ENCODE peak calls at places on chromosome 1, in nine cellular contexts. One of them, this sample, is unnamed.

GRCh38 chr1:207902566-207902965 is 8.4 kb downstream of the CD34 start:
- ATAC-seq in pancreas: no peak
- ATAC-seq in Right ventricle myocardium inferior: peak; percentile 23
- ATAC-seq in stimulated activated memory B cell treated with anti-CD40 and anti-IgM and Interleukin-4, amounts not matched to agents 10 μg/mL and 1 μg/mL and 100 μg/mL, for 72 hours: no peak
- ATAC-seq in stimulated activated effector memory CD8-positive, alpha-beta T cell treated with anti-CD3 and anti-CD28 coated beads, Interleukin-12 subunit alpha, Interleukin-12 subunit beta, amount 100 ng/mL, for 72 hours: no peak
- ATAC-seq in lower lobe of right lung: no peak
- ATAC-seq in Right ventricle myocardium superior: peak; percentile 36
- ATAC-seq in CD4-positive, CD25-positive, alpha-beta regulatory T cell: no peak
- ATAC-seq in left lung: no peak
- ATAC-seq in this sample: no peak

GRCh38 chr1:45516465-45516864 is 5.2 kb downstream of the PRDX1 start:
- ATAC-seq in pancreas: no peak
- ATAC-seq in Right ventricle myocardium inferior: no peak
- ATAC-seq in stimulated activated memory B cell treated with anti-CD40 and anti-IgM and Interleukin-4, amounts not matched to agents 10 μg/mL and 1 μg/mL and 100 μg/mL, for 72 hours: no peak
- ATAC-seq in stimulated activated effector memory CD8-positive, alpha-beta T cell treated with anti-CD3 and anti-CD28 coated beads, Interleukin-12 subunit alpha, Interleukin-12 subunit beta, amount 100 ng/mL, for 72 hours: no peak
- ATAC-seq in lower lobe of right lung: peak; percentile 40
- ATAC-seq in Right ventricle myocardium superior: no peak
- ATAC-seq in CD4-positive, CD25-positive, alpha-beta regulatory T cell: no peak
- ATAC-seq in left lung: peak; percentile 6
- ATAC-seq in this sample: no peak

GRCh38 chr1:12565966-12566352 is 52.1 kb downstream of the DHRS3 start:
- ATAC-seq in pancreas: no peak
- ATAC-seq in Right ventricle myocardium inferior: peak; percentile 21
- ATAC-seq in stimulated activated memory B cell treated with anti-CD40 and anti-IgM and Interleukin-4, amounts not matched to agents 10 μg/mL and 1 μg/mL and 100 μg/mL, for 72 hours: no peak
- ATAC-seq in stimulated activated effector memory CD8-positive, alpha-beta T cell treated with anti-CD3 and anti-CD28 coated beads, Interleukin-12 subunit alpha, Interleukin-12 subunit beta, amount 100 ng/mL, for 72 hours: no peak
- ATAC-seq in lower lobe of right lung: peak; percentile 56
- ATAC-seq in Right ventricle myocardium superior: peak; percentile 41
- ATAC-seq in CD4-positive, CD25-positive, alpha-beta regulatory T cell: peak; percentile 27
- ATAC-seq in left lung: no peak
- ATAC-seq in this sample: peak; percentile 17

GRCh38 chr1:94125551-94126514 is 4.9 kb upstream of the ABCA4 start:
- ATAC-seq in pancreas: no peak
- ATAC-seq in Right ventricle myocardium inferior: no peak
- ATAC-seq in stimulated activated memory B cell treated with anti-CD40 and anti-IgM and Interleukin-4, amounts not matched to agents 10 μg/mL and 1 μg/mL and 100 μg/mL, for 72 hours: no peak
- ATAC-seq in stimulated activated effector memory CD8-positive, alpha-beta T cell treated with anti-CD3 and anti-CD28 coated beads, Interleukin-12 subunit alpha, Interleukin-12 subunit beta, amount 100 ng/mL, for 72 hours: no peak
- ATAC-seq in lower lobe of right lung: no peak
- ATAC-seq in Right ventricle myocardium superior: no peak
- ATAC-seq in CD4-positive, CD25-positive, alpha-beta regulatory T cell: no peak
- ATAC-seq in left lung: no peak
- ATAC-seq in this sample: no peak

GRCh38 chr1:198102454-198102791 is 54.4 kb upstream of the NEK7 start:
- ATAC-seq in pancreas: no peak
- ATAC-seq in Right ventricle myocardium inferior: no peak
- ATAC-seq in stimulated activated memory B cell treated with anti-CD40 and anti-IgM and Interleukin-4, amounts not matched to agents 10 μg/mL and 1 μg/mL and 100 μg/mL, for 72 hours: no peak
- ATAC-seq in stimulated activated effector memory CD8-positive, alpha-beta T cell treated with anti-CD3 and anti-CD28 coated beads, Interleukin-12 subunit alpha, Interleukin-12 subunit beta, amount 100 ng/mL, for 72 hours: peak; percentile 80
- ATAC-seq in lower lobe of right lung: no peak
- ATAC-seq in Right ventricle myocardium superior: no peak
- ATAC-seq in CD4-positive, CD25-positive, alpha-beta regulatory T cell: no peak
- ATAC-seq in left lung: no peak
- ATAC-seq in this sample: no peak

GRCh38 chr1:184892116-184892515 is 82.2 kb downstream of the NIBAN1 start:
- ATAC-seq in pancreas: no peak
- ATAC-seq in Right ventricle myocardium inferior: no peak
- ATAC-seq in stimulated activated memory B cell treated with anti-CD40 and anti-IgM and Interleukin-4, amounts not matched to agents 10 μg/mL and 1 μg/mL and 100 μg/mL, for 72 hours: peak; percentile 53
- ATAC-seq in stimulated activated effector memory CD8-positive, alpha-beta T cell treated with anti-CD3 and anti-CD28 coated beads, Interleukin-12 subunit alpha, Interleukin-12 subunit beta, amount 100 ng/mL, for 72 hours: peak; percentile 91
- ATAC-seq in lower lobe of right lung: no peak
- ATAC-seq in Right ventricle myocardium superior: no peak
- ATAC-seq in CD4-positive, CD25-positive, alpha-beta regulatory T cell: peak; percentile 77
- ATAC-seq in left lung: no peak
- ATAC-seq in this sample: no peak

GRCh38 chr1:10962483-10962882 is 50.0 kb upstream of the TARDBP start:
- ATAC-seq in pancreas: peak; percentile 53
- ATAC-seq in Right ventricle myocardium inferior: no peak
- ATAC-seq in stimulated activated memory B cell treated with anti-CD40 and anti-IgM and Interleukin-4, amounts not matched to agents 10 μg/mL and 1 μg/mL and 100 μg/mL, for 72 hours: no peak
- ATAC-seq in stimulated activated effector memory CD8-positive, alpha-beta T cell treated with anti-CD3 and anti-CD28 coated beads, Interleukin-12 subunit alpha, Interleukin-12 subunit beta, amount 100 ng/mL, for 72 hours: no peak
- ATAC-seq in lower lobe of right lung: no peak
- ATAC-seq in Right ventricle myocardium superior: no peak
- ATAC-seq in CD4-positive, CD25-positive, alpha-beta regulatory T cell: no peak
- ATAC-seq in left lung: peak; percentile 4
- ATAC-seq in this sample: no peak

GRCh38 chr1:13760921-13761320 is 60.9 kb downstream of the PRDM2 start:
- ATAC-seq in pancreas: peak; percentile 31
- ATAC-seq in Right ventricle myocardium inferior: no peak
- ATAC-seq in stimulated activated memory B cell treated with anti-CD40 and anti-IgM and Interleukin-4, amounts not matched to agents 10 μg/mL and 1 μg/mL and 100 μg/mL, for 72 hours: no peak
- ATAC-seq in stimulated activated effector memory CD8-positive, alpha-beta T cell treated with anti-CD3 and anti-CD28 coated beads, Interleukin-12 subunit alpha, Interleukin-12 subunit beta, amount 100 ng/mL, for 72 hours: no peak
- ATAC-seq in lower lobe of right lung: peak; percentile 53
- ATAC-seq in Right ventricle myocardium superior: no peak
- ATAC-seq in CD4-positive, CD25-positive, alpha-beta regulatory T cell: no peak
- ATAC-seq in left lung: peak; percentile 53
- ATAC-seq in this sample: no peak

GRCh38 chr1:114234408-114235119 is 80.9 kb upstream of the SYT6 start:
- ATAC-seq in pancreas: peak; percentile 30
- ATAC-seq in Right ventricle myocardium inferior: no peak
- ATAC-seq in stimulated activated memory B cell treated with anti-CD40 and anti-IgM and Interleukin-4, amounts not matched to agents 10 μg/mL and 1 μg/mL and 100 μg/mL, for 72 hours: peak; percentile 53
- ATAC-seq in stimulated activated effector memory CD8-positive, alpha-beta T cell treated with anti-CD3 and anti-CD28 coated beads, Interleukin-12 subunit alpha, Interleukin-12 subunit beta, amount 100 ng/mL, for 72 hours: no peak
- ATAC-seq in lower lobe of right lung: peak; percentile 73
- ATAC-seq in Right ventricle myocardium superior: peak; percentile 14
- ATAC-seq in CD4-positive, CD25-positive, alpha-beta regulatory T cell: no peak
- ATAC-seq in left lung: peak; percentile 67
- ATAC-seq in this sample: no peak

GRCh38 chr1:223834660-223835263 is 11.0 kb downstream of the TP53BP2 start:
- ATAC-seq in pancreas: no peak
- ATAC-seq in Right ventricle myocardium inferior: no peak
- ATAC-seq in stimulated activated memory B cell treated with anti-CD40 and anti-IgM and Interleukin-4, amounts not matched to agents 10 μg/mL and 1 μg/mL and 100 μg/mL, for 72 hours: no peak
- ATAC-seq in stimulated activated effector memory CD8-positive, alpha-beta T cell treated with anti-CD3 and anti-CD28 coated beads, Interleukin-12 subunit alpha, Interleukin-12 subunit beta, amount 100 ng/mL, for 72 hours: peak; percentile 48
- ATAC-seq in lower lobe of right lung: no peak
- ATAC-seq in Right ventricle myocardium superior: no peak
- ATAC-seq in CD4-positive, CD25-positive, alpha-beta regulatory T cell: peak; percentile 37
- ATAC-seq in left lung: no peak
- ATAC-seq in this sample: peak; percentile 31

GRCh38 chr1:150906329-150906728 is 19.4 kb downstream of the CTXND2 start:
- ATAC-seq in pancreas: peak; percentile 35
- ATAC-seq in Right ventricle myocardium inferior: no peak
- ATAC-seq in stimulated activated memory B cell treated with anti-CD40 and anti-IgM and Interleukin-4, amounts not matched to agents 10 μg/mL and 1 μg/mL and 100 μg/mL, for 72 hours: no peak
- ATAC-seq in stimulated activated effector memory CD8-positive, alpha-beta T cell treated with anti-CD3 and anti-CD28 coated beads, Interleukin-12 subunit alpha, Interleukin-12 subunit beta, amount 100 ng/mL, for 72 hours: no peak
- ATAC-seq in lower lobe of right lung: no peak
- ATAC-seq in Right ventricle myocardium superior: no peak
- ATAC-seq in CD4-positive, CD25-positive, alpha-beta regulatory T cell: no peak
- ATAC-seq in left lung: peak; percentile 55
- ATAC-seq in this sample: no peak

GRCh38 chr1:230052665-230053064 is 14.4 kb upstream of the GALNT2 start:
- ATAC-seq in pancreas: no peak
- ATAC-seq in Right ventricle myocardium inferior: no peak
- ATAC-seq in stimulated activated memory B cell treated with anti-CD40 and anti-IgM and Interleukin-4, amounts not matched to agents 10 μg/mL and 1 μg/mL and 100 μg/mL, for 72 hours: no peak
- ATAC-seq in stimulated activated effector memory CD8-positive, alpha-beta T cell treated with anti-CD3 and anti-CD28 coated beads, Interleukin-12 subunit alpha, Interleukin-12 subunit beta, amount 100 ng/mL, for 72 hours: no peak
- ATAC-seq in lower lobe of right lung: no peak
- ATAC-seq in Right ventricle myocardium superior: no peak
- ATAC-seq in CD4-positive, CD25-positive, alpha-beta regulatory T cell: no peak
- ATAC-seq in left lung: no peak
- ATAC-seq in this sample: no peak

GRCh38 chr1:182602945-182603645 is 1.1 kb downstream of the RGS16 start:
- ATAC-seq in pancreas: no peak
- ATAC-seq in Right ventricle myocardium inferior: no peak
- ATAC-seq in stimulated activated memory B cell treated with anti-CD40 and anti-IgM and Interleukin-4, amounts not matched to agents 10 μg/mL and 1 μg/mL and 100 μg/mL, for 72 hours: peak; percentile 46
- ATAC-seq in stimulated activated effector memory CD8-positive, alpha-beta T cell treated with anti-CD3 and anti-CD28 coated beads, Interleukin-12 subunit alpha, Interleukin-12 subunit beta, amount 100 ng/mL, for 72 hours: peak; percentile 70
- ATAC-seq in lower lobe of right lung: peak; percentile 77
- ATAC-seq in Right ventricle myocardium superior: no peak
- ATAC-seq in CD4-positive, CD25-positive, alpha-beta regulatory T cell: peak; percentile 20
- ATAC-seq in left lung: peak; percentile 51
- ATAC-seq in this sample: no peak

GRCh38 chr1:81799939-81800740 is 594 bp upstream of the ADGRL2 start:
- ATAC-seq in pancreas: peak; percentile 23
- ATAC-seq in Right ventricle myocardium inferior: peak; percentile 20
- ATAC-seq in stimulated activated memory B cell treated with anti-CD40 and anti-IgM and Interleukin-4, amounts not matched to agents 10 μg/mL and 1 μg/mL and 100 μg/mL, for 72 hours: no peak
- ATAC-seq in stimulated activated effector memory CD8-positive, alpha-beta T cell treated with anti-CD3 and anti-CD28 coated beads, Interleukin-12 subunit alpha, Interleukin-12 subunit beta, amount 100 ng/mL, for 72 hours: no peak
- ATAC-seq in lower lobe of right lung: peak; percentile 19
- ATAC-seq in Right ventricle myocardium superior: peak; percentile 39
- ATAC-seq in CD4-positive, CD25-positive, alpha-beta regulatory T cell: no peak
- ATAC-seq in left lung: peak; percentile 26
- ATAC-seq in this sample: peak; percentile 46

GRCh38 chr1:117671781-117672501 is 66.1 kb downstream of the TENT5C start:
- ATAC-seq in pancreas: peak; percentile 72
- ATAC-seq in Right ventricle myocardium inferior: peak; percentile 72
- ATAC-seq in stimulated activated memory B cell treated with anti-CD40 and anti-IgM and Interleukin-4, amounts not matched to agents 10 μg/mL and 1 μg/mL and 100 μg/mL, for 72 hours: no peak
- ATAC-seq in stimulated activated effector memory CD8-positive, alpha-beta T cell treated with anti-CD3 and anti-CD28 coated beads, Interleukin-12 subunit alpha, Interleukin-12 subunit beta, amount 100 ng/mL, for 72 hours: no peak
- ATAC-seq in lower lobe of right lung: peak; percentile 86
- ATAC-seq in Right ventricle myocardium superior: peak; percentile 68
- ATAC-seq in CD4-positive, CD25-positive, alpha-beta regulatory T cell: no peak
- ATAC-seq in left lung: peak; percentile 83
- ATAC-seq in this sample: peak; percentile 71

GRCh38 chr1:66288048-66288447 is 245.9 kb upstream of the SGIP1 start:
- ATAC-seq in pancreas: no peak
- ATAC-seq in Right ventricle myocardium inferior: no peak
- ATAC-seq in stimulated activated memory B cell treated with anti-CD40 and anti-IgM and Interleukin-4, amounts not matched to agents 10 μg/mL and 1 μg/mL and 100 μg/mL, for 72 hours: no peak
- ATAC-seq in stimulated activated effector memory CD8-positive, alpha-beta T cell treated with anti-CD3 and anti-CD28 coated beads, Interleukin-12 subunit alpha, Interleukin-12 subunit beta, amount 100 ng/mL, for 72 hours: peak; percentile 82
- ATAC-seq in lower lobe of right lung: no peak
- ATAC-seq in Right ventricle myocardium superior: no peak
- ATAC-seq in CD4-positive, CD25-positive, alpha-beta regulatory T cell: no peak
- ATAC-seq in left lung: no peak
- ATAC-seq in this sample: no peak

GRCh38 chr1:247357781-247358211 is 26.1 kb upstream of the ZNF496 start:
- ATAC-seq in pancreas: peak; percentile 45
- ATAC-seq in Right ventricle myocardium inferior: peak; percentile 67
- ATAC-seq in stimulated activated memory B cell treated with anti-CD40 and anti-IgM and Interleukin-4, amounts not matched to agents 10 μg/mL and 1 μg/mL and 100 μg/mL, for 72 hours: peak; percentile 93
- ATAC-seq in stimulated activated effector memory CD8-positive, alpha-beta T cell treated with anti-CD3 and anti-CD28 coated beads, Interleukin-12 subunit alpha, Interleukin-12 subunit beta, amount 100 ng/mL, for 72 hours: peak; percentile 44
- ATAC-seq in lower lobe of right lung: no peak
- ATAC-seq in Right ventricle myocardium superior: peak; percentile 54
- ATAC-seq in CD4-positive, CD25-positive, alpha-beta regulatory T cell: no peak
- ATAC-seq in left lung: peak; percentile 57
- ATAC-seq in this sample: peak; percentile 22

GRCh38 chr1:203522237-203522636 is 28.3 kb downstream of the OPTC start:
- ATAC-seq in pancreas: no peak
- ATAC-seq in Right ventricle myocardium inferior: peak; percentile 40
- ATAC-seq in stimulated activated memory B cell treated with anti-CD40 and anti-IgM and Interleukin-4, amounts not matched to agents 10 μg/mL and 1 μg/mL and 100 μg/mL, for 72 hours: no peak
- ATAC-seq in stimulated activated effector memory CD8-positive, alpha-beta T cell treated with anti-CD3 and anti-CD28 coated beads, Interleukin-12 subunit alpha, Interleukin-12 subunit beta, amount 100 ng/mL, for 72 hours: no peak
- ATAC-seq in lower lobe of right lung: no peak
- ATAC-seq in Right ventricle myocardium superior: peak; percentile 69
- ATAC-seq in CD4-positive, CD25-positive, alpha-beta regulatory T cell: no peak
- ATAC-seq in left lung: no peak
- ATAC-seq in this sample: no peak

GRCh38 chr1:93702102-93702827 is 20.6 kb upstream of the BCAR3 start:
- ATAC-seq in pancreas: no peak
- ATAC-seq in Right ventricle myocardium inferior: peak; percentile 93
- ATAC-seq in stimulated activated memory B cell treated with anti-CD40 and anti-IgM and Interleukin-4, amounts not matched to agents 10 μg/mL and 1 μg/mL and 100 μg/mL, for 72 hours: peak; percentile 2
- ATAC-seq in stimulated activated effector memory CD8-positive, alpha-beta T cell treated with anti-CD3 and anti-CD28 coated beads, Interleukin-12 subunit alpha, Interleukin-12 subunit beta, amount 100 ng/mL, for 72 hours: no peak
- ATAC-seq in lower lobe of right lung: peak; percentile 31
- ATAC-seq in Right ventricle myocardium superior: peak; percentile 94
- ATAC-seq in CD4-positive, CD25-positive, alpha-beta regulatory T cell: no peak
- ATAC-seq in left lung: peak; percentile 33
- ATAC-seq in this sample: no peak

GRCh38 chr1:24206516-24207394 is 19.7 kb upstream of the IFNLR1 start:
- ATAC-seq in pancreas: no peak
- ATAC-seq in Right ventricle myocardium inferior: no peak
- ATAC-seq in stimulated activated memory B cell treated with anti-CD40 and anti-IgM and Interleukin-4, amounts not matched to agents 10 μg/mL and 1 μg/mL and 100 μg/mL, for 72 hours: no peak
- ATAC-seq in stimulated activated effector memory CD8-positive, alpha-beta T cell treated with anti-CD3 and anti-CD28 coated beads, Interleukin-12 subunit alpha, Interleukin-12 subunit beta, amount 100 ng/mL, for 72 hours: no peak
- ATAC-seq in lower lobe of right lung: peak; percentile 5
- ATAC-seq in Right ventricle myocardium superior: no peak
- ATAC-seq in CD4-positive, CD25-positive, alpha-beta regulatory T cell: no peak
- ATAC-seq in left lung: peak; percentile 10
- ATAC-seq in this sample: no peak

GRCh38 chr1:189708674-189709073 is 769.0 kb downstream of the BRINP3 start:
- ATAC-seq in pancreas: no peak
- ATAC-seq in Right ventricle myocardium inferior: no peak
- ATAC-seq in stimulated activated memory B cell treated with anti-CD40 and anti-IgM and Interleukin-4, amounts not matched to agents 10 μg/mL and 1 μg/mL and 100 μg/mL, for 72 hours: no peak
- ATAC-seq in stimulated activated effector memory CD8-positive, alpha-beta T cell treated with anti-CD3 and anti-CD28 coated beads, Interleukin-12 subunit alpha, Interleukin-12 subunit beta, amount 100 ng/mL, for 72 hours: no peak
- ATAC-seq in lower lobe of right lung: no peak
- ATAC-seq in Right ventricle myocardium superior: no peak
- ATAC-seq in CD4-positive, CD25-positive, alpha-beta regulatory T cell: no peak
- ATAC-seq in left lung: no peak
- ATAC-seq in this sample: no peak

GRCh38 chr1:180888870-180889269 is 23.8 kb upstream of the KIAA1614 start:
- ATAC-seq in pancreas: no peak
- ATAC-seq in Right ventricle myocardium inferior: no peak
- ATAC-seq in stimulated activated memory B cell treated with anti-CD40 and anti-IgM and Interleukin-4, amounts not matched to agents 10 μg/mL and 1 μg/mL and 100 μg/mL, for 72 hours: peak; percentile 79
- ATAC-seq in stimulated activated effector memory CD8-positive, alpha-beta T cell treated with anti-CD3 and anti-CD28 coated beads, Interleukin-12 subunit alpha, Interleukin-12 subunit beta, amount 100 ng/mL, for 72 hours: no peak
- ATAC-seq in lower lobe of right lung: no peak
- ATAC-seq in Right ventricle myocardium superior: no peak
- ATAC-seq in CD4-positive, CD25-positive, alpha-beta regulatory T cell: no peak
- ATAC-seq in left lung: no peak
- ATAC-seq in this sample: no peak

GRCh38 chr1:87392241-87393192 is 63.8 kb downstream of the LMO4 start:
- ATAC-seq in pancreas: peak; percentile 88
- ATAC-seq in Right ventricle myocardium inferior: no peak
- ATAC-seq in stimulated activated memory B cell treated with anti-CD40 and anti-IgM and Interleukin-4, amounts not matched to agents 10 μg/mL and 1 μg/mL and 100 μg/mL, for 72 hours: no peak
- ATAC-seq in stimulated activated effector memory CD8-positive, alpha-beta T cell treated with anti-CD3 and anti-CD28 coated beads, Interleukin-12 subunit alpha, Interleukin-12 subunit beta, amount 100 ng/mL, for 72 hours: no peak
- ATAC-seq in lower lobe of right lung: no peak
- ATAC-seq in Right ventricle myocardium superior: no peak
- ATAC-seq in CD4-positive, CD25-positive, alpha-beta regulatory T cell: no peak
- ATAC-seq in left lung: peak; percentile 79
- ATAC-seq in this sample: no peak

GRCh38 chr1:8089535-8090228 is 63.6 kb upstream of the ERRFI1 start:
- ATAC-seq in pancreas: no peak
- ATAC-seq in Right ventricle myocardium inferior: no peak
- ATAC-seq in stimulated activated memory B cell treated with anti-CD40 and anti-IgM and Interleukin-4, amounts not matched to agents 10 μg/mL and 1 μg/mL and 100 μg/mL, for 72 hours: no peak
- ATAC-seq in stimulated activated effector memory CD8-positive, alpha-beta T cell treated with anti-CD3 and anti-CD28 coated beads, Interleukin-12 subunit alpha, Interleukin-12 subunit beta, amount 100 ng/mL, for 72 hours: peak; percentile 62
- ATAC-seq in lower lobe of right lung: no peak
- ATAC-seq in Right ventricle myocardium superior: no peak
- ATAC-seq in CD4-positive, CD25-positive, alpha-beta regulatory T cell: no peak
- ATAC-seq in left lung: no peak
- ATAC-seq in this sample: peak; percentile 24

GRCh38 chr1:55631508-55631907 is 416.3 kb upstream of the USP24 start:
- ATAC-seq in pancreas: no peak
- ATAC-seq in Right ventricle myocardium inferior: no peak
- ATAC-seq in stimulated activated memory B cell treated with anti-CD40 and anti-IgM and Interleukin-4, amounts not matched to agents 10 μg/mL and 1 μg/mL and 100 μg/mL, for 72 hours: no peak
- ATAC-seq in stimulated activated effector memory CD8-positive, alpha-beta T cell treated with anti-CD3 and anti-CD28 coated beads, Interleukin-12 subunit alpha, Interleukin-12 subunit beta, amount 100 ng/mL, for 72 hours: no peak
- ATAC-seq in lower lobe of right lung: no peak
- ATAC-seq in Right ventricle myocardium superior: no peak
- ATAC-seq in CD4-positive, CD25-positive, alpha-beta regulatory T cell: no peak
- ATAC-seq in left lung: no peak
- ATAC-seq in this sample: no peak

GRCh38 chr1:246317723-246318359 is 189.2 kb downstream of the SMYD3 start:
- ATAC-seq in pancreas: no peak
- ATAC-seq in Right ventricle myocardium inferior: no peak
- ATAC-seq in stimulated activated memory B cell treated with anti-CD40 and anti-IgM and Interleukin-4, amounts not matched to agents 10 μg/mL and 1 μg/mL and 100 μg/mL, for 72 hours: no peak
- ATAC-seq in stimulated activated effector memory CD8-positive, alpha-beta T cell treated with anti-CD3 and anti-CD28 coated beads, Interleukin-12 subunit alpha, Interleukin-12 subunit beta, amount 100 ng/mL, for 72 hours: no peak
- ATAC-seq in lower lobe of right lung: no peak
- ATAC-seq in Right ventricle myocardium superior: no peak
- ATAC-seq in CD4-positive, CD25-positive, alpha-beta regulatory T cell: no peak
- ATAC-seq in left lung: no peak
- ATAC-seq in this sample: no peak

GRCh38 chr1:237736372-237737029 is 154.2 kb downstream of the ZP4 start:
- ATAC-seq in pancreas: peak; percentile 29
- ATAC-seq in Right ventricle myocardium inferior: peak; percentile 2
- ATAC-seq in stimulated activated memory B cell treated with anti-CD40 and anti-IgM and Interleukin-4, amounts not matched to agents 10 μg/mL and 1 μg/mL and 100 μg/mL, for 72 hours: peak; percentile 12
- ATAC-seq in stimulated activated effector memory CD8-positive, alpha-beta T cell treated with anti-CD3 and anti-CD28 coated beads, Interleukin-12 subunit alpha, Interleukin-12 subunit beta, amount 100 ng/mL, for 72 hours: peak; percentile 80
- ATAC-seq in lower lobe of right lung: no peak
- ATAC-seq in Right ventricle myocardium superior: peak; percentile 13
- ATAC-seq in CD4-positive, CD25-positive, alpha-beta regulatory T cell: peak; percentile 42
- ATAC-seq in left lung: no peak
- ATAC-seq in this sample: no peak

GRCh38 chr1:12480031-12480430 is 138.0 kb downstream of the DHRS3 start:
- ATAC-seq in pancreas: no peak
- ATAC-seq in Right ventricle myocardium inferior: peak; percentile 31
- ATAC-seq in stimulated activated memory B cell treated with anti-CD40 and anti-IgM and Interleukin-4, amounts not matched to agents 10 μg/mL and 1 μg/mL and 100 μg/mL, for 72 hours: no peak
- ATAC-seq in stimulated activated effector memory CD8-positive, alpha-beta T cell treated with anti-CD3 and anti-CD28 coated beads, Interleukin-12 subunit alpha, Interleukin-12 subunit beta, amount 100 ng/mL, for 72 hours: no peak
- ATAC-seq in lower lobe of right lung: no peak
- ATAC-seq in Right ventricle myocardium superior: peak; percentile 5
- ATAC-seq in CD4-positive, CD25-positive, alpha-beta regulatory T cell: no peak
- ATAC-seq in left lung: no peak
- ATAC-seq in this sample: no peak

GRCh38 chr1:58249729-58250586 is 296.6 kb downstream of the OMA1 start:
- ATAC-seq in pancreas: peak; percentile 76
- ATAC-seq in Right ventricle myocardium inferior: peak; percentile 46
- ATAC-seq in stimulated activated memory B cell treated with anti-CD40 and anti-IgM and Interleukin-4, amounts not matched to agents 10 μg/mL and 1 μg/mL and 100 μg/mL, for 72 hours: peak; percentile 70
- ATAC-seq in stimulated activated effector memory CD8-positive, alpha-beta T cell treated with anti-CD3 and anti-CD28 coated beads, Interleukin-12 subunit alpha, Interleukin-12 subunit beta, amount 100 ng/mL, for 72 hours: peak; percentile 64
- ATAC-seq in lower lobe of right lung: peak; percentile 40
- ATAC-seq in Right ventricle myocardium superior: peak; percentile 82
- ATAC-seq in CD4-positive, CD25-positive, alpha-beta regulatory T cell: no peak
- ATAC-seq in left lung: peak; percentile 41
- ATAC-seq in this sample: no peak

GRCh38 chr1:12368646-12369045 is 138.8 kb downstream of the VPS13D start:
- ATAC-seq in pancreas: peak; percentile 72
- ATAC-seq in Right ventricle myocardium inferior: no peak
- ATAC-seq in stimulated activated memory B cell treated with anti-CD40 and anti-IgM and Interleukin-4, amounts not matched to agents 10 μg/mL and 1 μg/mL and 100 μg/mL, for 72 hours: no peak
- ATAC-seq in stimulated activated effector memory CD8-positive, alpha-beta T cell treated with anti-CD3 and anti-CD28 coated beads, Interleukin-12 subunit alpha, Interleukin-12 subunit beta, amount 100 ng/mL, for 72 hours: no peak
- ATAC-seq in lower lobe of right lung: no peak
- ATAC-seq in Right ventricle myocardium superior: no peak
- ATAC-seq in CD4-positive, CD25-positive, alpha-beta regulatory T cell: no peak
- ATAC-seq in left lung: no peak
- ATAC-seq in this sample: no peak

GRCh38 chr1:150875197-150876110 is 945 bp downstream of the ARNT start:
- ATAC-seq in pancreas: peak; percentile 13
- ATAC-seq in Right ventricle myocardium inferior: no peak
- ATAC-seq in stimulated activated memory B cell treated with anti-CD40 and anti-IgM and Interleukin-4, amounts not matched to agents 10 μg/mL and 1 μg/mL and 100 μg/mL, for 72 hours: no peak
- ATAC-seq in stimulated activated effector memory CD8-positive, alpha-beta T cell treated with anti-CD3 and anti-CD28 coated beads, Interleukin-12 subunit alpha, Interleukin-12 subunit beta, amount 100 ng/mL, for 72 hours: no peak
- ATAC-seq in lower lobe of right lung: no peak
- ATAC-seq in Right ventricle myocardium superior: no peak
- ATAC-seq in CD4-positive, CD25-positive, alpha-beta regulatory T cell: no peak
- ATAC-seq in left lung: peak; percentile 4
- ATAC-seq in this sample: no peak